ENCODE peak calls at places on chromosomes 6 and 20, in six cellular contexts. V, L, Q, A, F and M are unnamed samples.

GRCh38 chr6:42960243-42961019 is at the start of gene GNMT:
- DNase-seq in F (no peak), Q (peak), A (peak), L (peak), V (no peak), M (peak)

GRCh38 chr20:48604426-48604825 is 223.4 kb downstream of the PREX1 start:
- DNase-seq in Q (no peak), L (no peak), A (no peak), V (no peak), F (no peak), M (peak)

GRCh38 chr6:168120390-168121307 is 41.6 kb upstream of the FRMD1 start:
- DNase-seq in Q (no peak), A (no peak), L (no peak), F (no peak), V (no peak), M (no peak)

GRCh38 chr6:18501313-18502013 is 114.3 kb downstream of the RNF144B start:
- DNase-seq in F (peak), Q (no peak), V (peak), A (peak), L (peak), M (no peak)

GRCh38 chr6:71468841-71469750 is 180.5 kb downstream of the OGFRL1 start:
- DNase-seq in Q (no peak), F (peak), V (peak), A (peak), L (no peak), M (no peak)

GRCh38 chr6:108476381-108476780 is 84.3 kb upstream of the FOXO3 start:
- DNase-seq in V (no peak), A (no peak), F (no peak), L (no peak), Q (no peak), M (no peak)

GRCh38 chr20:36538026-36538764 is 3.1 kb upstream of the MYL9 start:
- DNase-seq in L (no peak), V (no peak), Q (no peak), F (peak), A (no peak), M (no peak)

GRCh38 chr6:157677235-157677634 is 145.8 kb upstream of the SNX9 start:
- DNase-seq in F (no peak), V (no peak), Q (no peak), A (no peak), L (no peak), M (no peak)

GRCh38 chr20:45450097-45450818 is 19.3 kb upstream of the WFDC2 start:
- DNase-seq in Q (no peak), L (no peak), A (peak), V (no peak), F (peak), M (peak)

GRCh38 chr6:88166901-88167624 is 916 bp upstream of the CNR1 start:
- DNase-seq in A (no peak), V (no peak), L (peak), F (no peak), Q (no peak), M (peak)

GRCh38 chr20:20084296-20084752 is 32.0 kb downstream of the CFAP61 start:
- DNase-seq in Q (no peak), A (no peak), L (no peak), V (no peak), F (no peak), M (no peak)

GRCh38 chr6:137571854-137572253 is 77.7 kb upstream of the OLIG3 start:
- DNase-seq in F (peak), L (no peak), V (no peak), Q (peak), A (peak), M (peak)

GRCh38 chr6:169886631-169887227 is 135.3 kb downstream of the ERMARD start:
- DNase-seq in Q (no peak), F (no peak), A (no peak), V (no peak), L (no peak), M (no peak)

GRCh38 chr6:110328231-110328630 is 29.9 kb downstream of the METTL24 start:
- DNase-seq in L (no peak), F (peak), A (no peak), V (peak), Q (no peak), M (no peak)

GRCh38 chr6:167576798-167577528 is 249.7 kb upstream of the AFDN start:
- DNase-seq in A (no peak), L (no peak), V (no peak), F (no peak), Q (no peak), M (no peak)

GRCh38 chr20:12577213-12577612 is 431.6 kb upstream of the SPTLC3 start:
- DNase-seq in F (no peak), Q (no peak), A (no peak), V (no peak), L (no peak), M (no peak)

GRCh38 chr20:45735552-45735951 is 13.4 kb downstream of the SPINT4 start:
- DNase-seq in F (no peak), A (no peak), V (no peak), L (no peak), Q (no peak), M (no peak)

GRCh38 chr6:111552241-111552744 is 53.4 kb downstream of the TRAF3IP2 start:
- DNase-seq in A (peak), Q (peak), F (peak), V (peak), L (peak), M (peak)

GRCh38 chr20:38139919-38140753 is 24.9 kb downstream of the TGM2 start:
- DNase-seq in A (no peak), Q (no peak), F (peak), V (no peak), L (no peak), M (peak)

GRCh38 chr20:37414636-37415035 is 68.7 kb downstream of the SRC start:
- DNase-seq in L (no peak), F (no peak), Q (no peak), V (no peak), A (no peak), M (no peak)

GRCh38 chr6:151293621-151294020 is 53.9 kb downstream of the AKAP12 start:
- DNase-seq in A (no peak), L (no peak), Q (no peak), F (no peak), V (no peak), M (no peak)

GRCh38 chr6:48021904-48022303 is 89.1 kb downstream of the PTCHD4 start:
- DNase-seq in A (no peak), Q (no peak), V (no peak), L (no peak), F (no peak), M (no peak)

GRCh38 chr6:153215242-153215641 is 84.2 kb upstream of the RGS17 start:
- DNase-seq in A (no peak), L (no peak), Q (no peak), F (no peak), V (no peak), M (no peak)

GRCh38 chr20:41391587-41392001 is 25.0 kb upstream of the EMILIN3 start:
- DNase-seq in Q (no peak), L (no peak), A (peak), F (no peak), V (no peak), M (peak)

GRCh38 chr6:3247255-3248146 is 11.2 kb upstream of the PSMG4 start:
- DNase-seq in A (peak), V (peak), L (peak), Q (peak), F (peak), M (peak)

GRCh38 chr6:106107043-106107613 is 21.0 kb downstream of the PRDM1 start:
- DNase-seq in A (no peak), F (no peak), Q (no peak), L (no peak), V (no peak), M (no peak)

GRCh38 chr6:24919404-24919892 is 16.3 kb downstream of the RIPOR2 start:
- DNase-seq in Q (no peak), F (no peak), A (no peak), V (no peak), L (no peak), M (no peak)

GRCh38 chr6:166853371-166854325 is 102.7 kb downstream of the RNASET2 start:
- DNase-seq in Q (no peak), A (no peak), V (no peak), F (no peak), L (no peak), M (no peak)

GRCh38 chr6:75551367-75551952 is 50.2 kb upstream of the SENP6 start:
- DNase-seq in Q (no peak), A (no peak), V (no peak), L (no peak), F (no peak), M (no peak)

GRCh38 chr20:50668798-50669197 is 22.5 kb downstream of the RIPOR3 start:
- DNase-seq in Q (no peak), F (no peak), V (no peak), L (no peak), A (no peak), M (no peak)

DNA sequence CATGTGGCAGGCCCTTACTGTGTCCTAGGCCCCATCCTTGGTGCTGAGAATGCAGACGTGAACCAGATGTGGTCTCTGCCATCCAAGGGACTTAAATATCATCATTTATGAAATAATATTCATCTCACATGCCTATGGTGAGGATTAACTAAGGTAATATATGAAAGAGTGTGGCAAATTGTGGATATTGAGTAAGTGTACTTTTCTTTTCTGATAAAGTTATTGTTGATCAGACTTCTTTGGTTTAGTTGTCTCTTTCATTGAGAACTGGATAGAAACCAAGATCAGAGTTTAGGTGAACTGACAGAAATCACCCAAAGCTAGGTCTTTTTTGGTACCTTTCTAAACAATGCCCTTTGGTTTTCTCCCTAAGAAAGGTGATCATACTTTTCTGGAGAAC is 5.0 kb downstream of the CHMP4B start:
- DNase-seq in L (no peak), V (no peak), F (no peak), Q (no peak), A (no peak), M (no peak)
- TF ChIP-seq CTCF in L (no peak), V (no peak), F (no peak), Q (no peak), A (no peak), M (no peak)

GRCh38 chr20:63281741-63282665 is 9.4 kb downstream of the ARFGAP1 start:
- DNase-seq in Q (no peak), V (no peak), F (no peak), L (peak), A (no peak), M (no peak)

GRCh38 chr20:63279931-63280330 is 7.3 kb downstream of the ARFGAP1 start:
- DNase-seq in A (no peak), Q (no peak), V (no peak), L (peak), F (no peak), M (no peak)

GRCh38 chr20:63280371-63280770 is 7.8 kb downstream of the ARFGAP1 start:
- DNase-seq in V (no peak), L (peak), A (no peak), F (no peak), Q (no peak), M (no peak)

GRCh38 chr20:63282946-63283345 is 10.0 kb upstream of the COL20A1 start:
- DNase-seq in A (no peak), V (no peak), F (no peak), L (peak), Q (no peak), M (no peak)

GRCh38 chr20:63280929-63281545 is 8.4 kb downstream of the ARFGAP1 start:
- DNase-seq in L (peak), Q (no peak), F (no peak), V (no peak), A (peak), M (peak)
- TF ChIP-seq CTCF in L (no peak), Q (no peak), F (peak), V (peak), A (peak), M (peak)

GRCh38 chr6:129140571-129140970 is 257.6 kb downstream of the LAMA2 start:
- DNase-seq in Q (no peak), L (no peak), F (peak), V (peak), A (no peak), M (no peak)
- TF ChIP-seq CTCF in Q (no peak), L (no peak), F (no peak), V (no peak), A (no peak), M (no peak)

DNA sequence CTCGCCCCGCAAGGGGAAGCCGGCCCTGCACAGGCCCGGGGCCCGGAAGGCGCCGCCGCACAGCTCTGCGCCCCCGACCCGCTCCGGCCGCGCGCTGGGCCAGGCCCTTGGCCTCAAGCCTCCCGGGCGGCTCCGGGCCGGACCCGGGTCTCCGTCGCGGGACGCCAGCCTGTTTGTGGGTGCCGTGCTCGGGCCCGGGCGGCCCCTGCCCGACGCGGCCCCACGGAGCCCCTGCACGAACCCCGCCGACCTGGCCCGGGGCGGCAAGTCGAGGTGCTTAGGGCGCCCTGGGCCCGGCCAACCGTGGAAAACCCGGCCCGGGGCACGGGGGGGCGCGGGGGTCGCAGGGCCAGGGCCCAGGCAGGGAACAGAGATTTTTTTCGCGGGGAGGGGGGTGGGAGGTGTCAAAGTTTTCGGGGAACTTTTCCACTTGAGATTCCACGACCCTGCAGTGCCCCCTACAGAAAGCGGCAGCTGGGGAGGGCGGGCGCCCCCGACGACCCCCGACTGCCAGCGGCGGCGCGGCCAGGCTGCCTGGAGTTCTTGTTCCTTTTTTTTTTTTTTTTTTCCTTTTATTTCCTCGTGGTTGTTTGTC is 805 bp upstream of the STX16 start:
- DNase-seq in Q (peak), A (no peak), V (no peak), F (no peak), L (peak), M (no peak)
- TF ChIP-seq CTCF in Q (no peak), A (no peak), V (no peak), F (no peak), L (no peak), M (no peak)

GRCh38 chr6:160971151-160971550 is 20.4 kb upstream of the MAP3K4 start:
- DNase-seq in Q (no peak), V (no peak), L (no peak), A (no peak), F (no peak), M (no peak)
- TF ChIP-seq CTCF in Q (no peak), V (no peak), L (no peak), A (no peak), F (no peak), M (no peak)

DNA sequence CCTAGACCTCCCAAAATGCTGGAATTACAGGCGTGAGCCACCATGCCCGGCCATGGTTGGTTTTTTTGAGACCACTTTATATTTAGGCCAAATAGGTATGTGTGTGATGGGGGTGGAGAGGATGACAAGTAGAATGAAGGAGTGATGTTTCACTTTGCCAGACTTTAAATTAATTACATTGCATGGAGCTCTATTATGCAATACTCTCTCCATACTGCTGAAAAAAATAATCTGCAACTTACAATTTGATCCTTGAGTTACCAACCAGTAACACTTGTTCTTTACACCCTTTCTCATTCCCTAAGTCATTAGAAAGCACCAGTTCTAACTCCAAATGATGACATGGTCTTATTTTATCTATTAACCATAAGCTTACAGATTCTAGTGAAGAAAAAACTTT is 26.8 kb downstream of the GINM1 start:
- DNase-seq in F (no peak), V (no peak), L (no peak), A (no peak), Q (no peak), M (no peak)
- TF ChIP-seq CTCF in F (no peak), V (no peak), L (no peak), A (no peak), Q (no peak), M (no peak)

GRCh38 chr6:160767019-160767646 is 65.1 kb downstream of the PLG start:
- DNase-seq in V (no peak), A (peak), F (peak), Q (peak), L (peak), M (no peak)
- TF ChIP-seq CTCF in V (no peak), A (peak), F (peak), Q (peak), L (peak), M (no peak)

GRCh38 chr6:142048593-142048980 is 84.1 kb upstream of the GJE1 start:
- DNase-seq in L (no peak), Q (no peak), A (no peak), V (no peak), F (no peak), M (no peak)

GRCh38 chr6:142051404-142051803 is 81.3 kb upstream of the GJE1 start:
- DNase-seq in F (no peak), V (no peak), A (no peak), Q (no peak), L (no peak), M (no peak)

GRCh38 chr6:142047934-142048592 is 84.7 kb upstream of the GJE1 start:
- DNase-seq in A (no peak), Q (no peak), V (no peak), L (no peak), F (no peak), M (no peak)

DNA sequence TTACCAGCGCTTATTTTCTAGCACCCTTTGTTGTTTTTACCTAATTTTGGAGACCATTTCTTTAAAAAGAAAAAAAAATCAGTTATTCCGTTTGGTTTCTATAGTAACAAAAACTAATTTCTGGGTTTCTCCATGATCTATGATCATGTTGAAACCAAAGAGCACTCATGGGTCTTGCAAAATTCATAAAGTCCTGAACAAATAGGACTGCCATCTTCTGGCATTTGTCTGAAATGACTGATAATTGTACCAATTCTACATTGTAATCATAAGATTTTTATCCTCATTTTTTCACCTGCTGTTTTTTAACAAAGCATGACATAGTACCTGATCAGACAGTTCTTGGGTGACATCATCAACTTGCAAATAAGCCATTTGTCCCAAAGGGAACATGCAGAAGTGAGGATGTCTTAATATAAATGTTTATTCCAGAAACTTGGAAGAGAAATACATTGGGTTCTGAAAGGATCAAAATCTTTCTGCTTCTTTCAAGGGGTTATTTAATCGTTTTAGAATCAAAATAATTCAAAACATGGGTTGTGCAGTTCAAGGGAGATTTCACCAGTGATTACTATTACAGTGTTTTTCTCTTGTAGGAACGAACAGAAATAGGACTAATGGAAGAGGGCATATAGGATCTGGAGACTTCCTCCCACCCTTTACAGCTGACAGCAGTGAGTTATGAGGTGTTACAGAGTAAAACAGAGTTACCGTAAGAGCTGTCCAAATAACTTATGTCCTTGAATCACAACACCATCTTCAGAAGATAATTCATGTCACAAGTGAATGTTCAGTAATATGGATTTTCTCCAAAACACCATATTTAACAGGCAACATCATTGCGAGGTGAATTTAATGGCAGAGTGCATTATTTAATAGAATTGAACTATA is 87.1 kb upstream of the GJE1 start:
- DNase-seq in Q (no peak), A (peak), L (no peak), V (no peak), F (peak), M (peak)
- TF ChIP-seq CTCF in Q (no peak), A (peak), L (no peak), V (peak), F (peak), M (no peak)

GRCh38 chr6:1088441-1089001 is 223.4 kb upstream of the FOXQ1 start:
- DNase-seq in Q (no peak), F (no peak), L (no peak), V (no peak), A (no peak), M (no peak)

GRCh38 chr6:1086446-1086845 is 225.5 kb upstream of the FOXQ1 start:
- DNase-seq in L (no peak), A (no peak), F (no peak), V (no peak), Q (no peak), M (no peak)

GRCh38 chr6:1091905-1092304 is 220.0 kb upstream of the FOXQ1 start:
- DNase-seq in L (no peak), Q (no peak), V (no peak), F (no peak), A (no peak), M (no peak)

GRCh38 chr6:1087112-1087843 is 224.6 kb upstream of the FOXQ1 start:
- DNase-seq in L (no peak), F (no peak), V (no peak), Q (no peak), A (no peak), M (no peak)

GRCh38 chr6:1089860-1090259 is 222.0 kb upstream of the FOXQ1 start:
- DNase-seq in L (no peak), V (no peak), Q (no peak), F (no peak), A (no peak), M (no peak)
- TF ChIP-seq CTCF in L (no peak), V (no peak), Q (no peak), F (no peak), A (no peak), M (no peak)